ENCODE peak calls at places on chromosomes 2 and 18, in four cellular contexts. N, P, B and E are unnamed samples.

GRCh38 chr2:9191044-9191481 is 15.5 kb upstream of the ASAP2 start:
- DNase-seq in N (peak; percentile 95), P (peak; percentile 97), B (no peak), E (peak; percentile 94)

GRCh38 chr2:159146930-159147666 is 139.4 kb downstream of the WDSUB1 start:
- DNase-seq in N (no peak), P (no peak), B (no peak), E (peak; percentile 92)

GRCh38 chr2:120736955-120737801 is 1.5 kb downstream of the GLI2 start:
- DNase-seq in N (peak; percentile 92), P (peak; percentile 86), B (no peak), E (no peak)

GRCh38 chr2:212811036-212811805 is 272.6 kb upstream of the ERBB4 start:
- DNase-seq in N (peak; percentile 73), P (peak; percentile 74), B (no peak), E (no peak)

GRCh38 chr18:12067671-12068070 is 26.0 kb upstream of the ANKRD62 start:
- DNase-seq in N (no peak), P (no peak), B (no peak), E (no peak)

GRCh38 chr18:79484661-79485621 is 89.2 kb downstream of the NFATC1 start:
- DNase-seq in N (peak; percentile 98), P (peak; percentile 73), B (no peak), E (no peak)

GRCh38 chr2:9071584-9072124 is 68.2 kb upstream of the MBOAT2 start:
- DNase-seq in N (no peak), P (peak; percentile 82), B (no peak), E (no peak)

GRCh38 chr18:61742555-61743429 is 150.0 kb downstream of the RNF152 start:
- DNase-seq in N (no peak), P (no peak), B (no peak), E (no peak)

GRCh38 chr18:79544386-79544963 is 135.1 kb upstream of the CTDP1 start:
- DNase-seq in N (no peak), P (no peak), B (no peak), E (no peak)

GRCh38 chr2:189188446-189188845 is 8.9 kb upstream of the COL5A2 start:
- DNase-seq in N (no peak), P (no peak), B (no peak), E (no peak)

GRCh38 chr2:149652520-149652919 is 64.9 kb upstream of the MMADHC start:
- DNase-seq in N (no peak), P (no peak), B (no peak), E (no peak)

GRCh38 chr2:174797792-174798276 is 33.6 kb upstream of the CHRNA1 start:
- DNase-seq in N (peak; percentile 76), P (no peak), B (no peak), E (no peak)

GRCh38 chr18:3340015-3340681 is 78.2 kb downstream of the MYL12B start:
- DNase-seq in N (peak; percentile 56), P (peak; percentile 93), B (no peak), E (no peak)

GRCh38 chr18:32576296-32576916 is 105.7 kb upstream of the GAREM1 start:
- DNase-seq in N (peak; percentile 5), P (no peak), B (no peak), E (no peak)

GRCh38 chr2:133489146-133489545 is 79.1 kb downstream of the NCKAP5 start:
- DNase-seq in N (no peak), P (no peak), B (no peak), E (no peak)

GRCh38 chr2:125979886-125980285 is 676.1 kb upstream of the GYPC start:
- DNase-seq in N (no peak), P (no peak), B (no peak), E (no peak)

GRCh38 chr2:46996300-46996843 is 80.8 kb upstream of the MCFD2 start:
- DNase-seq in N (no peak), P (no peak), B (no peak), E (no peak)

GRCh38 chr2:122203523-122203922 is 448.1 kb downstream of the TSN start:
- DNase-seq in N (peak; percentile 46), P (peak; percentile 40), B (no peak), E (no peak)

GRCh38 chr2:4898706-4899105 is 793.5 kb upstream of the SOX11 start:
- DNase-seq in N (no peak), P (peak; percentile 6), B (no peak), E (no peak)

GRCh38 chr2:74764429-74765272 is 69.3 kb upstream of the HK2 start:
- DNase-seq in N (peak; percentile 60), P (no peak), B (no peak), E (no peak)